ENCODE peak calls at places on chromosomes 13 and 19, in ten cellular contexts. O, A, E, Q, H, V, C, T, U and N are unnamed samples.

GRCh38 chr19:681029-681626 is 4.9 kb downstream of the FSTL3 start:
- DNase-seq in E (no peak), O (no peak), V (peak), H (peak), A (peak), T (no peak), Q (peak), U (no peak), C (peak), N (no peak)

GRCh38 chr13:37747071-37747612 is 122.4 kb downstream of the TRPC4 start:
- DNase-seq in T (peak), Q (no peak), O (no peak), U (no peak), E (peak), A (no peak), V (no peak), C (no peak), H (no peak), N (no peak)

GRCh38 chr19:49421039-49421877 is 2.0 kb downstream of the PTH2 start:
- DNase-seq in V (peak), C (peak), H (peak), O (no peak), U (peak), E (no peak), Q (peak), A (peak), T (peak), N (peak)

GRCh38 chr19:10361569-10362011 is 18.8 kb downstream of the TYK2 start:
- DNase-seq in C (no peak), O (no peak), E (no peak), T (no peak), H (no peak), V (no peak), U (peak), Q (no peak), A (no peak), N (no peak)

GRCh38 chr13:50626031-50626643 is 217.4 kb downstream of the DLEU7 start:
- DNase-seq in H (no peak), E (peak), U (no peak), Q (no peak), C (no peak), O (no peak), T (peak), A (no peak), V (no peak), N (no peak)

GRCh38 chr13:64688893-64689677 is 2541.1 kb downstream of the PCDH9 start:
- DNase-seq in V (no peak), U (no peak), A (no peak), H (no peak), C (no peak), O (peak), E (peak), Q (no peak), T (no peak), N (no peak)

GRCh38 chr13:41995946-41996345 is 35.0 kb upstream of the VWA8 start:
- DNase-seq in H (no peak), Q (no peak), V (no peak), T (peak), A (no peak), E (no peak), U (no peak), C (no peak), O (no peak), N (no peak)

GRCh38 chr13:60431108-60431700 is 34.2 kb downstream of the TDRD3 start:
- DNase-seq in E (peak), T (peak), Q (no peak), V (no peak), U (no peak), O (peak), C (no peak), A (peak), H (no peak), N (no peak)

GRCh38 chr19:55683449-55684261 is 8.6 kb downstream of the EPN1 start:
- DNase-seq in V (no peak), O (no peak), H (peak), T (no peak), A (no peak), Q (no peak), E (no peak), C (peak), U (no peak), N (no peak)

GRCh38 chr19:48689438-48689837 is 6.3 kb upstream of the FUT2 start:
- DNase-seq in T (no peak), A (no peak), H (peak), U (no peak), E (no peak), C (peak), O (no peak), Q (no peak), V (no peak), N (no peak)

GRCh38 chr19:18669524-18669817 is 14.0 kb upstream of the CRTC1 start:
- DNase-seq in V (no peak), U (no peak), Q (no peak), T (peak), E (no peak), O (no peak), H (no peak), A (no peak), C (no peak), N (no peak)

GRCh38 chr19:5110546-5110945 is 141.6 kb downstream of the KDM4B start:
- DNase-seq in A (no peak), C (no peak), V (no peak), T (no peak), U (no peak), E (no peak), O (no peak), Q (no peak), H (no peak), N (no peak)

GRCh38 chr19:47210689-47211316 is 20.2 kb downstream of the BBC3 start:
- DNase-seq in H (peak), E (peak), C (peak), U (peak), A (peak), T (peak), V (peak), Q (peak), O (peak), N (peak)

GRCh38 chr13:38980628-38981078 is 10.0 kb downstream of the STOML3 start:
- DNase-seq in A (peak), C (no peak), U (no peak), V (no peak), O (no peak), H (no peak), T (no peak), E (no peak), Q (no peak), N (no peak)

GRCh38 chr13:99572131-99572530 is 70.9 kb downstream of the TM9SF2 start:
- DNase-seq in E (no peak), U (no peak), A (no peak), T (peak), V (no peak), C (no peak), H (no peak), Q (no peak), O (no peak), N (no peak)

DNA sequence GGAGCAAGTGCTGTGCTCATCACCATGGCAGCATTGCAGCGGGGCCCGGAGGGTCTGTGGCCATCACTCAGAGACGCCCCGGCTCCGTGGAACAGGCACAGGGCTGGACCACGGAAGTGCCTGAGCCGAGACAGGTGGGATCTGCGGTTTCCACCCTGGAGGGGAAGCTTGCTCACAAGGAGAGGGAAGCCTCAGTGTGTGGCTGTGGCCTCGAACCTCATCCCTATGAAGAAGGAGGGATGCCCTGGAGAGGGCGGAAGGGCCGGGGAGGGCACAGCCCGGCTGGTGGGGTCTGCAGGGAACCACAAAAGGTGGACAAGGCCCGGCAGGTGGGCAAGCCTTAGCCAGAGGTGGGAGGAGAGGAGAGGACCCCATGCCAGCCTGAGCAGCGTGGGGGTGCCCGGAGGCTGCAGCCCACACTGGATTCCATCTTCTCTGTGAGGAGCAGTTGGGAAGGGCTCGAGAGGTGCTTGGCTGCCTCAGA is 30.4 kb upstream of the TMEM255B start:
- DNase-seq in A (no peak), O (no peak), V (no peak), T (no peak), U (no peak), H (no peak), E (no peak), C (no peak), Q (no peak), N (no peak)
- H3K4me3 ChIP-seq in A (no peak), O (no peak), V (no peak), T (no peak), U (no peak), H (no peak), E (no peak), C (no peak), Q (no peak), N (no peak)

DNA sequence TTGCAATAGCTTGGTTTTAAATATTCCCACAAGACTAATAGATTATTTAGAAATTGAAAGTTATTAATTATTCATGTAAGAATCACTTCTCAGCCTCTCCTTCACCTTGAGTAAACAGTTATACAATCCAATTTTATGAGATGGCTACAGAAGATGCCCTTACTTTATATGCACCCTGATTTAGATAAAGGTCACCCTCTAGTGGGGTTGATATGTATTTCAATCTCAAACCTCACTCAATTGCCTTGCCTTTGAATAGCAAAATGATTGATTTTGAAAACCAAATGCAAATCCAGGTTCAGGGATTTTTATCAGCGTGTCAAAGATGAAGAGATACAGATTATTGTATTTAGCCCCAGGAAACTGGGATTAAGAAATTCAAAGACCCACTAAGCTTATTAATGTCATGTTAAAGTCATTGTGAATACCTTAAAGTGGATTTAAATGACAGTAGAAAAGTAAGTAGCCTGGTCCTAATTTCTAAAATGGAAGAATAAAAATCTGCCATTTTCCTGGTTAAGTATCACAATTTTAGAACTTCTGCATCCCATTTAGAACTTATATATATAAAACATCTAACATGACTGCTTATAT is 305.1 kb downstream of the ITGBL1 start:
- DNase-seq in U (no peak), Q (no peak), A (peak), H (no peak), E (no peak), T (peak), V (no peak), C (no peak), O (peak), N (no peak)
- TF ChIP-seq CTCF in U (peak), Q (peak), A (peak), H (no peak), E (peak), T (peak), V (peak), C (no peak), O (peak), N (peak)

GRCh38 chr19:8307400-8307964 is 676 bp downstream of the CD320 start:
- DNase-seq in C (no peak), T (no peak), E (no peak), A (peak), V (peak), H (no peak), O (no peak), U (peak), Q (no peak), N (no peak)

GRCh38 chr19:8307965-8308866 is at the start of gene CD320:
- DNase-seq in C (peak), T (peak), H (peak), V (peak), O (peak), U (peak), E (peak), A (peak), Q (peak), N (peak)

GRCh38 chr19:8306235-8307054 is 1.7 kb downstream of the CD320 start:
- DNase-seq in H (peak), U (no peak), T (no peak), E (no peak), A (no peak), Q (peak), C (peak), V (peak), O (no peak), N (peak)

GRCh38 chr19:8310342-8311055 is 2.3 kb upstream of the CD320 start:
- DNase-seq in O (no peak), A (no peak), C (peak), U (no peak), H (no peak), T (no peak), Q (peak), E (no peak), V (peak), N (no peak)

DNA sequence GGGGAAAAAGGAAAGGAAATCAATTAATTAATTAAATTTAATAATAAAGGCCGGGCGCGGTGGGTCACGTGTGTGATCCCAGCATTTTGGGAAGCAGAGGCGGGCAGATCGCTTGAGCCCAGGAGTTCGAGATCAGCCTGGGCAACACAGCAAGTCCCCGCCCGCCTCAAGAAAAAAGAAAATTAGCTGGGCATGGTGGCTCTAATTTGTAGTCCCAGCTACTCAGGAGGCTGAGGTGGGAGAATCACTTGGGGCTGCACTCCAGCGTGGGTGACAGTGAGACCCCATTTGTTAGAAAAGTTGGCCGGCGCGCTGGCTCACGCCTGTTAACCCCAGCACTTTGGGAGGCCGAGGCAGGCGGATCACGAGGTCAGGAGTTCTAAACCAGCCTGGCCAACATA is 733 bp upstream of the CD320 start:
- DNase-seq in T (no peak), U (no peak), E (no peak), V (peak), A (no peak), H (peak), C (peak), O (no peak), Q (peak), N (peak)
- H3K4me3 ChIP-seq in T (peak), U (peak), E (peak), V (peak), A (peak), H (peak), C (peak), O (peak), Q (peak), N (peak)

GRCh38 chr13:54305377-54305776 is 1276.8 kb downstream of the OLFM4 start:
- DNase-seq in H (no peak), A (no peak), C (no peak), U (peak), V (no peak), E (no peak), O (no peak), T (no peak), Q (no peak), N (no peak)

DNA sequence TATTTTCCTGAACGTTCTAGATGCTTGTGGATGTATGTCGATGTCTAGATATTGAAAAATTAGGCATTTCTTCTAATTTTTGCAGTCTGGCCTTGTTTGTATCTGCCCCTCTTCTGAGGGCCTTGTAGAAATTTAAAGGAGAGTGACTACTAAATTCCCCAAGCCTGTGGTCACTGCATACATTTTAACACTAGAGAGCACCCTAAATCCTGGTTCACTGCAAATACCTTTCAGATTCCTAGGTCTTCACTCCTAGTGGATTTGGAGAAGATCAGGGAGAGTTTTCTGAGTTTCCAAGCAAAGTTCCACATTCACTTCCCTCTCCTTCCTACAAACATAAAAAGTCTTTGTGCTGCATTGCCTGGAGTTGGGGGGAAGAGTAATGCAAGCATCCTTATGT is 1272.5 kb downstream of the OLFM4 start:
- DNase-seq in A (peak), Q (no peak), C (no peak), E (no peak), O (no peak), U (no peak), V (no peak), T (no peak), H (no peak), N (no peak)
- TF ChIP-seq CTCF in A (peak), Q (no peak), C (no peak), E (no peak), O (no peak), U (peak), V (no peak), T (no peak), H (no peak), N (no peak)